ENCODE peak calls at places on chromosomes 3 and 15, in six cellular contexts. C is stimulated activated CD8-positive, alpha-beta memory T cell treated with anti-CD3 and anti-CD28 coated beads, Interleukin-4, amount 100 ng/mL, for 1 hour; R is prostate gland; S is AML-193; E is activated CD8-positive, alpha-beta memory T cell treated with anti-CD3 and anti-CD28 coated beads, Interleukin-2, amount 50 U/mL, for 48 hours; F is GM04504. T is an unnamed sample.

GRCh38 chr3:21718943-21719591 is 31.9 kb downstream of the ZNF385D start:
- DNase-seq in C (no peak), R (no peak), S (no peak), E (no peak), F (no peak), T (no peak)

GRCh38 chr15:76345880-76346665 is 9.5 kb downstream of the ISL2 start:
- DNase-seq in C (no peak), R (no peak), S (no peak), E (no peak), F (no peak), T (no peak)

GRCh38 chr15:68367992-68368391 is 64.0 kb downstream of the ITGA11 start:
- DNase-seq in C (no peak), R (no peak), S (no peak), E (no peak), F (no peak), T (no peak)

GRCh38 chr3:189132125-189132744 is 39.5 kb upstream of the TPRG1 start:
- DNase-seq in C (peak; percentile 39), R (peak; percentile 57), S (peak; percentile 93), E (peak; percentile 77), F (peak; percentile 44), T (no peak)

GRCh38 chr15:77909131-77909940 is 168.2 kb downstream of the TBC1D2B start:
- DNase-seq in C (no peak), R (no peak), S (no peak), E (peak; percentile 50), F (no peak), T (no peak)

GRCh38 chr3:167084566-167084965 is 295.5 kb downstream of the ZBBX start:
- DNase-seq in C (no peak), R (no peak), S (peak; percentile 52), E (no peak), F (no peak), T (no peak)

GRCh38 chr3:194745427-194746184 is 59.9 kb downstream of the FAM43A start:
- DNase-seq in C (no peak), R (no peak), S (peak; percentile 57), E (no peak), F (no peak), T (no peak)

GRCh38 chr15:31459011-31459748 is 132.5 kb downstream of the KLF13 start:
- DNase-seq in C (no peak), R (no peak), S (no peak), E (peak; percentile 65), F (no peak), T (no peak)

GRCh38 chr15:52567886-52568568 is 803 bp downstream of the ARPP19 start:
- DNase-seq in C (no peak), R (peak; percentile 23), S (no peak), E (peak; percentile 77), F (no peak), T (no peak)

GRCh38 chr3:60752800-60753199 is 498.5 kb downstream of the FHIT start:
- DNase-seq in C (no peak), R (no peak), S (no peak), E (no peak), F (peak; percentile 81), T (no peak)

GRCh38 chr3:190443257-190443656 is 6.4 kb downstream of the TMEM207 start:
- DNase-seq in C (no peak), R (no peak), S (peak; percentile 7), E (no peak), F (no peak), T (no peak)

GRCh38 chr3:131723343-131723742 is 220.6 kb upstream of the MRPL3 start:
- DNase-seq in C (no peak), R (no peak), S (no peak), E (no peak), F (no peak), T (no peak)

GRCh38 chr15:52709172-52709979 is 30.2 kb upstream of the ATOSA start:
- DNase-seq in C (no peak), R (no peak), S (no peak), E (no peak), F (no peak), T (no peak)

GRCh38 chr3:193743702-193744047 is 150.7 kb downstream of the OPA1 start:
- DNase-seq in C (no peak), R (no peak), S (peak; percentile 42), E (no peak), F (no peak), T (no peak)

GRCh38 chr15:100349321-100349695 is 7.5 kb upstream of the ADAMTS17 start:
- DNase-seq in C (no peak), R (no peak), S (no peak), E (no peak), F (no peak), T (no peak)

GRCh38 chr15:63274427-63274826 is 3.0 kb upstream of the APH1B start:
- DNase-seq in C (no peak), R (no peak), S (no peak), E (no peak), F (no peak), T (no peak)

GRCh38 chr15:74613953-74614743 is 1.5 kb upstream of the CLK3 start:
- DNase-seq in C (no peak), R (no peak), S (no peak), E (no peak), F (no peak), T (no peak)

GRCh38 chr15:90482124-90483011 is 47.4 kb upstream of the CRTC3 start:
- DNase-seq in C (no peak), R (peak; percentile 27), S (peak; percentile 55), E (no peak), F (no peak), T (no peak)

GRCh38 chr3:14536055-14536815 is 3.9 kb downstream of the GRIP2 start:
- DNase-seq in C (no peak), R (no peak), S (no peak), E (no peak), F (no peak), T (no peak)

GRCh38 chr3:70615286-70615685 is 302.8 kb upstream of the MDFIC2 start:
- DNase-seq in C (no peak), R (no peak), S (no peak), E (no peak), F (no peak), T (no peak)

GRCh38 chr3:53155763-53156162 is 5.2 kb upstream of the PRKCD start:
- DNase-seq in C (no peak), R (peak; percentile 92), S (no peak), E (no peak), F (no peak), T (no peak)

GRCh38 chr3:169218314-169218983 is 445.1 kb downstream of the MECOM start:
- DNase-seq in C (no peak), R (peak; percentile 8), S (no peak), E (no peak), F (no peak), T (no peak)